ENCODE peak calls at places on chromosomes 3 and 15, in seven cellular contexts. N, F, J, L, R, W and E are unnamed samples.

GRCh38 chr15:24819680-24820079 is 135.1 kb upstream of the SNRPN start:
- DNase-seq in N (no peak), F (no peak), J (no peak), L (no peak), R (no peak), W (no peak), E (no peak)

GRCh38 chr3:157075693-157076420 is 84.1 kb downstream of the CCNL1 start:
- DNase-seq in N (no peak), F (no peak), J (peak), L (no peak), R (no peak), W (no peak), E (no peak)

GRCh38 chr15:23642413-23643044 is 5.1 kb downstream of the MAGEL2 start:
- DNase-seq in N (peak), F (peak), J (peak), L (peak), R (peak), W (peak), E (peak)

GRCh38 chr15:26550880-26551279 is 222.0 kb downstream of the GABRB3 start:
- DNase-seq in N (no peak), F (no peak), J (no peak), L (no peak), R (no peak), W (no peak), E (no peak)

GRCh38 chr3:129051776-129052400 is 8.7 kb upstream of the GP9 start:
- DNase-seq in N (no peak), F (no peak), J (no peak), L (peak), R (no peak), W (no peak), E (peak)

GRCh38 chr3:71127463-71128243 is 455.9 kb downstream of the FOXP1 start:
- DNase-seq in N (peak), F (peak), J (peak), L (peak), R (no peak), W (no peak), E (no peak)

GRCh38 chr3:112378989-112379692 is 46.2 kb downstream of the CD200 start:
- DNase-seq in N (no peak), F (peak), J (peak), L (peak), R (no peak), W (no peak), E (no peak)

GRCh38 chr3:155890671-155891190 is 20.3 kb downstream of the GMPS start:
- DNase-seq in N (no peak), F (peak), J (peak), L (peak), R (no peak), W (no peak), E (no peak)

GRCh38 chr3:140180603-140181002 is 245.6 kb downstream of the CLSTN2 start:
- DNase-seq in N (no peak), F (no peak), J (peak), L (peak), R (no peak), W (no peak), E (no peak)

GRCh38 chr15:41975679-41976078 is 3.3 kb upstream of the EHD4 start:
- DNase-seq in N (no peak), F (no peak), J (no peak), L (no peak), R (no peak), W (no peak), E (no peak)

GRCh38 chr15:65311760-65312159 is 7.3 kb downstream of the RNU5B-1 start:
- DNase-seq in N (no peak), F (no peak), J (no peak), L (no peak), R (no peak), W (no peak), E (no peak)

GRCh38 chr15:35630985-35631384 is 85.0 kb upstream of the DPH6 start:
- DNase-seq in N (no peak), F (no peak), J (no peak), L (no peak), R (no peak), W (no peak), E (no peak)

GRCh38 chr3:48684054-48684349 is 1.7 kb downstream of the NCKIPSD start:
- DNase-seq in N (no peak), F (no peak), J (no peak), L (no peak), R (no peak), W (no peak), E (no peak)

GRCh38 chr3:129829640-129830039 is 63.9 kb downstream of the TMCC1 start:
- DNase-seq in N (peak), F (peak), J (peak), L (peak), R (no peak), W (peak), E (peak)

GRCh38 chr3:126913524-126913923 is 69.4 kb upstream of the PLXNA1 start:
- DNase-seq in N (no peak), F (no peak), J (no peak), L (peak), R (no peak), W (no peak), E (no peak)

GRCh38 chr15:39969871-39970270 is 36.0 kb downstream of the EIF2AK4 start:
- DNase-seq in N (no peak), F (peak), J (peak), L (peak), R (no peak), W (peak), E (peak)

GRCh38 chr3:133455281-133455680 is 55.4 kb downstream of the BFSP2 start:
- DNase-seq in N (no peak), F (no peak), J (no peak), L (no peak), R (no peak), W (no peak), E (no peak)

GRCh38 chr3:118636841-118637240 is 397.8 kb downstream of the IGSF11 start:
- DNase-seq in N (no peak), F (no peak), J (no peak), L (peak), R (no peak), W (no peak), E (no peak)

GRCh38 chr15:31476866-31477265 is 150.2 kb downstream of the KLF13 start:
- DNase-seq in N (no peak), F (no peak), J (no peak), L (no peak), R (no peak), W (no peak), E (peak)

GRCh38 chr3:174208161-174208560 is 651.0 kb upstream of the NAALADL2 start:
- DNase-seq in N (no peak), F (no peak), J (no peak), L (no peak), R (no peak), W (no peak), E (no peak)

DNA sequence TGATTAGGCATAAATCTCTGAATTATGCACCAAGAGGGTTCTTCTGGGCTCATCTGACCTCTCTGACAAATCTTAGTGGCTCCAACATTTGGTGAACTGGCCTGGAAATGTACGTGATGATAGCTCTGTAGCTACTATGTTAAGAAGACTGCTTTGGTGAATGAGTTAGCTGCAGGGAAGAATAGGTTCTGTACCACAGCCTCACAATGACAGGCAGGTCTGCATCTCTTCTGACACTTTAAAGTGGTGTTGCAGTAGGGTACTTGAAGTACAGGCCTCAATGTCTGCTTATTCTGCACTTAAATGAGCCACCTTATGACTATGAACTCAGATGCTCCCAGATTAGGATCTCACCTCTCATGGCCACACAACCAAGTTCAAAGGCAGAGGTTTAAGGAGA is 7.0 kb downstream of the FGF7 start:
- DNase-seq in N (no peak), F (no peak), J (no peak), L (no peak), R (no peak), W (no peak), E (no peak)
- H3K4me3 ChIP-seq in N (no peak), F (peak), J (no peak), L (no peak), R (no peak), W (no peak), E (no peak)

GRCh38 chr3:9930804-9931418 is 2.7 kb upstream of the CRELD1 start:
- DNase-seq in N (peak), F (peak), J (no peak), L (no peak), R (no peak), W (no peak), E (no peak)
- TF ChIP-seq CTCF in N (peak), F (no peak), J (peak), L (no peak), R (no peak), W (no peak), E (no peak)

GRCh38 chr3:37862219-37862711 is 585 bp downstream of the CTDSPL start:
- DNase-seq in N (no peak), F (peak), J (peak), L (peak), R (peak), W (peak), E (peak)

GRCh38 chr3:37864904-37865303 is 3.2 kb downstream of the CTDSPL start:
- DNase-seq in N (peak), F (no peak), J (peak), L (no peak), R (no peak), W (no peak), E (no peak)

GRCh38 chr3:37863552-37863865 is 1.8 kb downstream of the CTDSPL start:
- DNase-seq in N (no peak), F (no peak), J (no peak), L (no peak), R (no peak), W (no peak), E (no peak)

GRCh38 chr3:37862712-37863551 is 1.3 kb downstream of the CTDSPL start:
- DNase-seq in N (no peak), F (peak), J (peak), L (peak), R (no peak), W (no peak), E (no peak)

GRCh38 chr3:37863949-37864822 is 2.5 kb downstream of the CTDSPL start:
- DNase-seq in N (no peak), F (no peak), J (no peak), L (peak), R (no peak), W (no peak), E (no peak)
- H3K4me3 ChIP-seq in N (no peak), F (peak), J (no peak), L (no peak), R (no peak), W (peak), E (no peak)

DNA sequence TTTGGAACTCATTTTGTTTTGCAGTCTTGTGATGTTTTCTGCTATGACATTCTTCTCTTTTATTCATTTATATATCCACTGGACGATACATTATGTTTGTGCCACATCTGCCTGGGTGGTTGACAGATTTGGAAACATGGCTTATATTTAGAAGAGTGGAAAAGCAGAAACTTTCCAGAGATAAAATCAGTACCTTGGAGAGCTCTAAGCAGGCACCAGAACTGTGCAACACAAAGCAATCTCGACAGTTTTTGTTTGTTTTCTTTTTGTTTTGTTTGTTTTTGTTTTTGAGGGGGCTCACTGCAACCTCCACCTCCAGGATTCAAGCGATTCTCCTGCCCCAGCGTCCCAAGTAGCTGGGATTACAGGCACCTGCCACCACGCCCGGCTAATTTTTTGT is 45.5 kb downstream of the SYN2 start:
- DNase-seq in N (no peak), F (peak), J (peak), L (peak), R (no peak), W (no peak), E (no peak)
- TF ChIP-seq CTCF in N (no peak), F (no peak), J (no peak), L (no peak), R (no peak), W (no peak), E (no peak)

GRCh38 chr3:56839784-56840724 is 38.3 kb upstream of the ARHGEF3 start:
- DNase-seq in N (no peak), F (peak), J (peak), L (peak), R (no peak), W (no peak), E (no peak)

GRCh38 chr3:56845505-56845904 is 43.8 kb upstream of the ARHGEF3 start:
- DNase-seq in N (no peak), F (no peak), J (peak), L (no peak), R (no peak), W (no peak), E (no peak)

GRCh38 chr3:56849698-56850097 is 47.9 kb upstream of the ARHGEF3 start:
- DNase-seq in N (no peak), F (no peak), J (no peak), L (no peak), R (no peak), W (no peak), E (no peak)

DNA sequence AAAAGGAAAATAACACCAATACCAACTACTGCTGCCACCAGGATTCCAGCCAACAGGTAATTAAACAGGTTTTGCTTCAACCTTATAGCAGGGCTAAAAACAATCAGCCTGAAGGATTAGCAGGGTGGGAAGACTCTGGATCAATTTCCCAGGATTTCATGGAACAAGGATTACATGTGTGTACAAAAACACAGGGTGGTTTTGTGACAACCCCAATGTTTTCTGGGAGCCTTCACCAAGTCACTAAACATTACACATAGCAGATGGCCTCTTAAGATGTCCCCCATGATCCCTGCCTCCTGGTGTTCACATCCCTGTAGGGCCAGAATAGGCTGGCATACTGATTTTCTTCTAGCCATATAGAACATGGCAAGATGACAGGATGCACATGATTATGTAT is 42.8 kb upstream of the ARHGEF3 start:
- DNase-seq in N (no peak), F (no peak), J (no peak), L (no peak), R (no peak), W (no peak), E (no peak)
- H3K4me3 ChIP-seq in N (no peak), F (no peak), J (no peak), L (no peak), R (no peak), W (no peak), E (no peak)